ENCODE peak calls at places on chromosome 1, in ten cellular contexts. P, V, C, J, N, Z, Y, O, U and R are unnamed samples.

GRCh38 chr1:155938220-155938627 is 3.2 kb upstream of the RXFP4 start:
- DNase-seq in V (no peak), Z (peak; percentile 75), Y (peak; percentile 64), N (no peak), P (peak; percentile 74), U (peak; percentile 60), J (peak; percentile 62), C (peak; percentile 53), O (peak; percentile 44), R (peak; percentile 26)

GRCh38 chr1:38029725-38030511 is 16.7 kb downstream of the POU3F1 start:
- DNase-seq in Z (no peak), Y (peak; percentile 39), O (no peak), C (no peak), N (peak; percentile 38), V (no peak), U (no peak), P (no peak), J (peak; percentile 78), R (peak; percentile 56)

GRCh38 chr1:223411309-223411708 is 18.1 kb downstream of the CCDC185 start:
- DNase-seq in J (no peak), P (no peak), N (no peak), V (no peak), U (no peak), Y (no peak), Z (no peak), O (no peak), C (no peak), R (no peak)

GRCh38 chr1:169708633-169709032 is 2.8 kb downstream of the SELL start:
- DNase-seq in J (no peak), U (no peak), V (no peak), P (no peak), C (no peak), O (no peak), Y (no peak), Z (no peak), N (no peak), R (no peak)

GRCh38 chr1:164765557-164765956 is 206.6 kb downstream of the PBX1 start:
- DNase-seq in P (no peak), Y (no peak), C (no peak), Z (no peak), O (no peak), U (no peak), J (no peak), V (no peak), N (no peak), R (no peak)

GRCh38 chr1:196607940-196608339 is 300 bp downstream of the KCNT2 start:
- DNase-seq in O (no peak), Z (no peak), U (no peak), C (no peak), Y (no peak), P (peak; percentile 26), V (no peak), N (no peak), J (no peak), R (no peak)

GRCh38 chr1:181149326-181150000 is 61.0 kb downstream of the IER5 start:
- DNase-seq in V (no peak), P (no peak), O (no peak), U (no peak), J (no peak), Y (no peak), N (no peak), Z (peak; percentile 56), C (peak; percentile 88), R (peak; percentile 87)

GRCh38 chr1:217105432-217105831 is 382.2 kb upstream of the ESRRG start:
- DNase-seq in O (no peak), V (peak; percentile 86), Z (no peak), N (no peak), U (no peak), J (no peak), C (no peak), P (peak; percentile 28), Y (no peak), R (no peak)

GRCh38 chr1:119815361-119815760 is 4.1 kb upstream of the REG4 start:
- DNase-seq in Y (no peak), V (no peak), U (no peak), P (no peak), N (no peak), Z (no peak), C (no peak), J (no peak), O (no peak), R (no peak)

GRCh38 chr1:218480691-218481099 is 135.6 kb downstream of the TGFB2 start:
- DNase-seq in C (no peak), Y (no peak), J (no peak), N (no peak), U (no peak), P (no peak), O (no peak), Z (peak; percentile 72), V (no peak), R (no peak)

GRCh38 chr1:213761845-213762407 is 225.8 kb upstream of the PROX1 start:
- DNase-seq in U (no peak), N (no peak), P (no peak), C (peak; percentile 61), O (no peak), Y (no peak), J (no peak), Z (no peak), V (no peak), R (no peak)

GRCh38 chr1:204357551-204357950 is 2.2 kb downstream of the PLEKHA6 start:
- DNase-seq in P (no peak), U (no peak), V (no peak), J (peak; percentile 39), O (no peak), N (no peak), Y (peak; percentile 28), C (no peak), Z (no peak), R (no peak)

DNA sequence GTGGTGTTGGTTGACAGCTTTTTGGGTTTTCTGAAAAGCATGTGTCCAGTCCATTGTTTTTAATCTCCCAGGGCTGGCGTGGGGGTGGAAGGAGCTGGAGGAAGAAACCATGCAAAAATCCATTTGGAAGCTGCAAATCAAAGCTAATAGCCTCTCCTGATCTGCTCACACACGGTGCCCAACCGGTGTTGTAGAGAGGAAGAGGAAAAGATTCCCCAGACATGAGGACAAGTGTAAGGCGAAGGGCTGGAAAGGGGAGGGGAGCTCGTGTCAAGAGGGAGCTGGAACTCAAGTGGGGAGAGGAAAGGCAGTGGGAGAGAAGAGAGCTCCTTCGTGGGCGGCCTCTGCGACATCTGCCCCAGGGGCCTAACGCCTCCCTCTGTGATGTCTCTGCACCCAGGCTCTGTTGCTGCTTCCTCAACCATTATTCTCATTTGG is 112.3 kb upstream of the IRF2BP2 start:
- DNase-seq in Z (no peak), Y (no peak), V (no peak), P (no peak), O (no peak), J (no peak), U (no peak), C (no peak), N (no peak), R (no peak)
- H3K4me1 ChIP-seq in Z (peaks cover 21% of the 10 kb centered on the region), Y (peaks cover 88% of the 10 kb centered on the region), V (peaks cover 97% of the 10 kb centered on the region), P (peaks cover 56% of the 10 kb centered on the region), O (peaks cover 65% of the 10 kb centered on the region), J (peaks cover 96% of the 10 kb centered on the region), U (peaks cover 46% of the 10 kb centered on the region), C (peaks cover 37% of the 10 kb centered on the region), N (peaks cover 9% of the 10 kb centered on the region), R (peaks cover 58% of the 10 kb centered on the region)

GRCh38 chr1:21855257-21856096 is 43.4 kb downstream of the LDLRAD2 start:
- DNase-seq in C (no peak), Z (no peak), Y (no peak), J (no peak), V (no peak), P (no peak), O (no peak), U (no peak), N (no peak), R (no peak)

GRCh38 chr1:21854751-21855131 is 42.7 kb downstream of the LDLRAD2 start:
- DNase-seq in P (no peak), N (peak; percentile 69), U (no peak), J (no peak), V (no peak), Z (no peak), Y (no peak), O (no peak), C (no peak), R (no peak)

GRCh38 chr1:21859669-21860179 is 47.7 kb downstream of the LDLRAD2 start:
- DNase-seq in Z (no peak), O (no peak), Y (no peak), V (no peak), J (no peak), U (no peak), P (no peak), N (no peak), C (no peak), R (no peak)

GRCh38 chr1:21857840-21858670 is 46.0 kb downstream of the LDLRAD2 start:
- DNase-seq in N (no peak), V (no peak), Z (no peak), Y (no peak), O (no peak), P (no peak), U (no peak), C (no peak), J (no peak), R (no peak)

DNA sequence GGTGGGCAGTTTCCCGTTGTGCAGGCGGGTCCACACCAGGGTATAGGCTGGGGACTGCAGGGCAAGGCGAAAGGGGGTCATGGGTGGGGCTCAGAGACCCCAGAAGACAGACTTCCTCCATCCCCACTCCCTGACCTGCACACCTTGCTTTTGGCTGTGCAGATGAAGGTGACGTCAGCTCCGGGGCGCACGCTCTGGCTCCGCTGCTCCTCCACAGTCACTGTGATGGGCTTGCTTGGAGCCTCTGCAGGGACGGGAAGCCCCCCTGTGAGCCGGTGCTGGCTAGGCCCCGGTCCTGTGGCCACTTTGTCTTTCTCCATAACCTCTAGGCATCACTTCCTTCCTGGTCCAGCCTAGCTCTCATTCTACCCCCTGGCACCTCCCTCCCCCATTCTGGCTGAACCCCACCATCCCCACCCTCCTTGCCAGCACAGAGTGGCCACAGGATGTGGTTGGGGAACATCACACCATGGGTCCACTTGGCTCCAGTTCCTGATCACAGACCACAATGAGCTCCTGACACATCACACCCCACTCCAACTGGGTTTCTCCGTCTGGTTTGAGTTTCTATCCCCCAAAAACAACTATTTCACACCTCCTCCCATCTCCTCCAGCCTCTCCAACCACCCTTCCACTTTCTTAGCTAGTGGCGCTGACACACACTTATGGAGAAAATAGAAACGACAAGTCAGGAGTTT is 45.2 kb downstream of the LDLRAD2 start:
- DNase-seq in Y (no peak), O (no peak), C (no peak), U (no peak), J (no peak), P (no peak), N (no peak), V (no peak), Z (no peak), R (no peak)
- H3K36me3 ChIP-seq in Y (peaks cover 18% of the 10 kb centered on the region), O (peaks cover 91% of the 10 kb centered on the region), C (no peaks in the 10 kb centered on the region), U (peaks cover 21% of the 10 kb centered on the region), J (peaks cover 4% of the 10 kb centered on the region), P (no peaks in the 10 kb centered on the region), N (peaks cover 25% of the 10 kb centered on the region), V (peaks cover 100% of the 10 kb centered on the region), Z (peaks cover 20% of the 10 kb centered on the region), R (no peaks in the 10 kb centered on the region)

GRCh38 chr1:220877348-220878095 is 1.7 kb upstream of the HLX start:
- DNase-seq in N (no peak), P (peak; percentile 31), Y (no peak), V (no peak), O (no peak), J (no peak), U (no peak), Z (no peak), C (no peak), R (no peak)
- H3K27me3 ChIP-seq in N (no peaks in the 10 kb centered on the region), P (peaks cover 95% of the 10 kb centered on the region), Y (peaks cover 6% of the 10 kb centered on the region), V (no peaks in the 10 kb centered on the region), O (peaks cover 87% of the 10 kb centered on the region), J (no peaks in the 10 kb centered on the region), U (peaks cover 42% of the 10 kb centered on the region), Z (peaks cover 13% of the 10 kb centered on the region), C (peaks cover 16% of the 10 kb centered on the region), R (peaks cover 29% of the 10 kb centered on the region)

GRCh38 chr1:26728645-26729044 is 32.8 kb downstream of the ARID1A start:
- DNase-seq in P (no peak), N (no peak), V (no peak), O (no peak), J (no peak), C (no peak), Y (no peak), U (no peak), Z (no peak), R (no peak)
- H3K4me1 ChIP-seq in P (peaks cover 48% of the 10 kb centered on the region), N (peaks cover 6% of the 10 kb centered on the region), V (peaks cover 60% of the 10 kb centered on the region), O (peaks cover 23% of the 10 kb centered on the region), J (peaks cover 41% of the 10 kb centered on the region), C (peaks cover 40% of the 10 kb centered on the region), Y (peaks cover 62% of the 10 kb centered on the region), U (peaks cover 5% of the 10 kb centered on the region), Z (peaks cover 4% of the 10 kb centered on the region), R (peaks cover 67% of the 10 kb centered on the region)